ENCODE peak calls at places on chromosomes 3 and 15, in nine cellular contexts. I is mesendoderm; U is neuronal stem cell; E is endothelial cell of umbilical vein; V is brain microvascular endothelial cell; S is adrenal gland; Q is cardiac muscle cell; R is amygdala; O is effector memory CD4-positive, alpha-beta T cell. K is an unnamed sample.

GRCh38 chr3:17081520-17081919 is 196.8 kb downstream of the PLCL2 start:
- DNase-seq in E (no peak), R (no peak), S (no peak), U (no peak), V (no peak), O (no peak), I (no peak), Q (no peak), K (no peak)

GRCh38 chr15:55993804-55994539 is 560 bp upstream of the NEDD4 start:
- DNase-seq in R (no peak), V (peak; percentile 41), S (peak; percentile 62), E (peak; percentile 70), Q (peak; percentile 66), O (no peak), U (peak; percentile 54), I (peak; percentile 83), K (no peak)

GRCh38 chr3:45896956-45897355 is 10.6 kb downstream of the CCR9 start:
- DNase-seq in O (no peak), V (peak; percentile 37), Q (peak; percentile 49), U (no peak), R (no peak), S (no peak), I (no peak), E (no peak), K (no peak)

GRCh38 chr15:70855764-70856163 is 1.8 kb upstream of the LARP6 start:
- DNase-seq in I (no peak), E (no peak), U (no peak), R (no peak), V (no peak), Q (no peak), O (no peak), S (no peak), K (no peak)

GRCh38 chr3:151200586-151200985 is 2.4 kb downstream of the GPR171 start:
- DNase-seq in R (no peak), U (no peak), I (no peak), Q (no peak), O (no peak), V (no peak), E (no peak), S (no peak), K (no peak)

GRCh38 chr3:99474776-99475175 is 163.6 kb upstream of the COL8A1 start:
- DNase-seq in S (no peak), O (no peak), U (no peak), I (no peak), Q (no peak), R (no peak), E (no peak), V (no peak), K (no peak)

GRCh38 chr15:89803941-89804800 is 10.5 kb downstream of the ANPEP start:
- DNase-seq in I (no peak), R (no peak), E (no peak), S (no peak), U (no peak), O (no peak), V (no peak), Q (no peak), K (no peak)

GRCh38 chr3:183540501-183541234 is 14.8 kb downstream of the KLHL6 start:
- DNase-seq in R (no peak), E (no peak), I (no peak), O (no peak), V (no peak), S (peak; percentile 47), U (no peak), Q (no peak), K (no peak)

GRCh38 chr3:12178091-12178820 is 19.5 kb upstream of the TIMP4 start:
- DNase-seq in O (no peak), E (peak; percentile 64), Q (peak; percentile 91), V (peak; percentile 49), R (no peak), S (peak; percentile 71), U (no peak), I (peak; percentile 10), K (peak; percentile 45)

GRCh38 chr15:73744293-73744692 is 8.9 kb downstream of the INSYN1 start:
- DNase-seq in R (no peak), Q (no peak), E (no peak), O (no peak), I (peak; percentile 84), S (no peak), U (no peak), V (no peak), K (no peak)

GRCh38 chr3:194250104-194251002 is 100.8 kb downstream of the CPN2 start:
- DNase-seq in O (no peak), V (no peak), U (no peak), I (no peak), R (no peak), Q (peak; percentile 81), S (peak; percentile 29), E (no peak), K (peak; percentile 81)

GRCh38 chr15:65518633-65519285 is 1.3 kb upstream of the DPP8 start:
- DNase-seq in O (no peak), S (no peak), I (no peak), V (no peak), Q (no peak), E (no peak), R (no peak), U (no peak), K (no peak)

GRCh38 chr3:40924559-40925058 is 274.7 kb upstream of the CTNNB1 start:
- DNase-seq in I (no peak), O (no peak), R (no peak), U (no peak), E (no peak), V (no peak), S (peak; percentile 35), Q (no peak), K (no peak)

GRCh38 chr15:34154725-34155204 is 52.9 kb downstream of the PGBD4 start:
- DNase-seq in R (no peak), U (no peak), E (no peak), S (no peak), I (peak; percentile 23), V (peak; percentile 3), O (no peak), Q (peak; percentile 2), K (no peak)

GRCh38 chr3:118245312-118245711 is 789.3 kb downstream of the IGSF11 start:
- DNase-seq in R (no peak), U (no peak), Q (no peak), E (no peak), I (no peak), V (no peak), O (no peak), S (no peak), K (no peak)

GRCh38 chr3:153961498-153961897 is 159.7 kb upstream of the ARHGEF26 start:
- DNase-seq in O (no peak), E (no peak), U (no peak), S (no peak), I (peak; percentile 81), V (no peak), Q (no peak), R (no peak), K (no peak)

GRCh38 chr15:61682891-61683500 is 377.3 kb downstream of the VPS13C start:
- DNase-seq in U (no peak), E (no peak), R (no peak), I (no peak), O (no peak), V (no peak), Q (no peak), S (no peak), K (no peak)

GRCh38 chr3:157282261-157283191 is 122.6 kb upstream of the CCNL1 start:
- DNase-seq in U (no peak), S (peak; percentile 49), V (peak; percentile 91), I (no peak), R (no peak), E (peak; percentile 94), Q (peak; percentile 95), O (no peak), K (peak; percentile 76)

GRCh38 chr3:24639061-24639460 is 144.4 kb upstream of the THRB start:
- DNase-seq in R (no peak), U (no peak), Q (no peak), I (no peak), O (no peak), S (no peak), V (no peak), E (no peak), K (no peak)

GRCh38 chr15:71512281-71513016 is 297.9 kb upstream of the NR2E3 start:
- DNase-seq in I (no peak), Q (no peak), O (no peak), S (no peak), U (no peak), R (no peak), E (no peak), V (no peak), K (no peak)

GRCh38 chr3:120147072-120147871 is 53.0 kb upstream of the GSK3B start:
- DNase-seq in V (no peak), E (peak; percentile 25), S (no peak), I (peak; percentile 58), O (peak; percentile 23), R (no peak), Q (no peak), U (no peak), K (no peak)

GRCh38 chr3:58656631-58657030 is 9.9 kb downstream of the FAM3D start:
- DNase-seq in O (no peak), I (no peak), V (no peak), U (no peak), E (no peak), R (no peak), Q (no peak), S (no peak), K (no peak)

GRCh38 chr3:43389388-43390254 is 103.3 kb downstream of the SNRK start:
- DNase-seq in R (no peak), I (no peak), S (peak; percentile 65), U (no peak), O (peak; percentile 63), E (peak; percentile 97), Q (peak; percentile 87), V (peak; percentile 88), K (no peak)

GRCh38 chr3:186261638-186262037 is 100.4 kb downstream of the DGKG start:
- DNase-seq in I (peak; percentile 66), O (no peak), V (no peak), Q (peak; percentile 20), R (no peak), E (no peak), S (no peak), U (no peak), K (no peak)

GRCh38 chr3:56691165-56692000 is 8.3 kb upstream of the TASOR start:
- DNase-seq in S (no peak), V (no peak), E (no peak), O (no peak), Q (no peak), U (no peak), R (no peak), I (no peak), K (no peak)

GRCh38 chr15:74752486-74753395 is 4.1 kb downstream of the CYP1A2 start:
- DNase-seq in I (peak; percentile 33), U (no peak), O (no peak), R (no peak), Q (peak; percentile 53), E (no peak), V (peak; percentile 18), S (no peak), K (peak; percentile 72)

GRCh38 chr3:5331567-5332269 is 144.2 kb downstream of the EDEM1 start:
- DNase-seq in I (no peak), O (no peak), V (no peak), U (no peak), E (no peak), R (no peak), S (no peak), Q (no peak), K (no peak)

K was measured in AG20443.